ENCODE peak calls at places on chromosomes 1 and 21, in five cellular contexts. C is GM10248; Q is progenitor cell of endocrine pancreas; B is stimulated activated CD8-positive, alpha-beta memory T cell treated with anti-CD3 and anti-CD28 coated beads, Interleukin-7, amount 100 ng/mL, for 1 hour; E is NCI-H1436. O is an unnamed sample.

GRCh38 chr1:30425046-30425445 is 298.3 kb downstream of the MATN1 start:
- DNase-seq in C (no peak), Q (no peak), B (no peak), E (no peak), O (no peak)

GRCh38 chr21:44427241-44428120 is 27.8 kb upstream of the LRRC3 start:
- DNase-seq in C (no peak), Q (peak), B (no peak), E (no peak), O (no peak)

GRCh38 chr1:109548321-109549267 is at the start of gene GNAI3:
- DNase-seq in C (peak), Q (peak), B (peak), E (peak), O (peak)

GRCh38 chr1:183243190-183244065 is 57.4 kb downstream of the LAMC2 start:
- DNase-seq in C (no peak), Q (no peak), B (no peak), E (no peak), O (no peak)

GRCh38 chr21:32321480-32321879 is 22.8 kb downstream of the MRAP start:
- DNase-seq in C (no peak), Q (no peak), B (no peak), E (no peak), O (no peak)

GRCh38 chr1:230120949-230121381 is 53.9 kb downstream of the GALNT2 start:
- DNase-seq in C (no peak), Q (no peak), B (no peak), E (no peak), O (no peak)

GRCh38 chr1:2540816-2541492 is 10.9 kb upstream of the HES5 start:
- DNase-seq in C (no peak), Q (no peak), B (no peak), E (no peak), O (no peak)

GRCh38 chr1:10228528-10228927 is 18.2 kb downstream of the KIF1B start:
- DNase-seq in C (no peak), Q (no peak), B (no peak), E (no peak), O (no peak)

GRCh38 chr1:240099329-240099728 is 7.6 kb downstream of the FMN2 start:
- DNase-seq in C (no peak), Q (no peak), B (no peak), E (no peak), O (no peak)